ENCODE peak calls at places on chromosome 1, in four cellular contexts. F is naive thymus-derived CD8-positive, alpha-beta T cell; N is stimulated activated CD4-positive, alpha-beta T cell treated with anti-CD3 and anti-CD28 coated beads, Interleukin-4, amount 100 ng/mL, for 1 hour; Q is ELF-1. I is an unnamed sample.

GRCh38 chr1:206970406-206970805 is at the start of gene FCAMR:
- DNase-seq in Q (no peak), N (no peak), F (no peak), I (no peak)

GRCh38 chr1:235513495-235514366 is 9.5 kb upstream of the B3GALNT2 start:
- DNase-seq in F (peak), Q (peak), N (no peak), I (peak)

GRCh38 chr1:84361796-84362195 is 36.5 kb upstream of the DNASE2B start:
- DNase-seq in F (no peak), N (no peak), Q (no peak), I (no peak)

GRCh38 chr1:39105061-39105840 is 79.1 kb downstream of the NDUFS5 start:
- DNase-seq in F (peak), Q (peak), N (peak), I (peak)

GRCh38 chr1:97202481-97202880 is 480.9 kb downstream of the PTBP2 start:
- DNase-seq in F (no peak), N (no peak), Q (peak), I (peak)

GRCh38 chr1:160548960-160549664 is 26.1 kb upstream of the SLAMF6 start:
- DNase-seq in F (no peak), N (no peak), Q (no peak), I (no peak)

GRCh38 chr1:150626150-150626549 is 3.3 kb downstream of the ENSA start:
- DNase-seq in Q (no peak), N (no peak), F (no peak), I (no peak)

GRCh38 chr1:53631622-53632310 is 107.2 kb downstream of the GLIS1 start:
- DNase-seq in F (no peak), N (no peak), Q (no peak), I (no peak)

GRCh38 chr1:236039736-236040670 is 24.9 kb downstream of the NID1 start:
- DNase-seq in N (no peak), Q (no peak), F (no peak), I (no peak)

GRCh38 chr1:41341756-41342562 is 19.3 kb upstream of the FOXO6 start:
- DNase-seq in Q (peak), F (no peak), N (no peak), I (peak)

GRCh38 chr1:178634445-178634844 is 90.6 kb upstream of the RALGPS2 start:
- DNase-seq in F (no peak), N (no peak), Q (peak), I (no peak)

I was measured in neural progenitor cell.